ENCODE peak calls at places on chromosomes 11 and 22, in four cellular contexts. One of them, this sample, is unnamed.

GRCh38 chr11:19970944-19971343 is 189.3 kb downstream of the DBX1 start:
- DNase-seq in pulmonary artery endothelial cell: no peak
- DNase-seq in activated T-cell treated with anti-CD3 and anti-CD28 coated beads, Interleukin-2, amount 50 U/mL, for 72 hours: peak; percentile 63
- DNase-seq in heart right ventricle: no peak
- DNase-seq in this sample: no peak

GRCh38 chr22:25095869-25096268 is 103.8 kb upstream of the CRYBB3 start:
- DNase-seq in pulmonary artery endothelial cell: no peak
- DNase-seq in activated T-cell treated with anti-CD3 and anti-CD28 coated beads, Interleukin-2, amount 50 U/mL, for 72 hours: no peak
- DNase-seq in heart right ventricle: no peak
- DNase-seq in this sample: no peak

GRCh38 chr11:83087035-83087434 is 15.3 kb upstream of the RAB30 start:
- DNase-seq in pulmonary artery endothelial cell: no peak
- DNase-seq in activated T-cell treated with anti-CD3 and anti-CD28 coated beads, Interleukin-2, amount 50 U/mL, for 72 hours: no peak
- DNase-seq in heart right ventricle: no peak
- DNase-seq in this sample: no peak

GRCh38 chr11:662689-663274 is 25.7 kb downstream of the DRD4 start:
- DNase-seq in pulmonary artery endothelial cell: peak; percentile 27
- DNase-seq in activated T-cell treated with anti-CD3 and anti-CD28 coated beads, Interleukin-2, amount 50 U/mL, for 72 hours: peak; percentile 59
- DNase-seq in heart right ventricle: peak; percentile 65
- DNase-seq in this sample: peak; percentile 50

GRCh38 chr22:19169002-19169946 is 9.3 kb downstream of the SLC25A1 start:
- DNase-seq in pulmonary artery endothelial cell: no peak
- DNase-seq in activated T-cell treated with anti-CD3 and anti-CD28 coated beads, Interleukin-2, amount 50 U/mL, for 72 hours: no peak
- DNase-seq in heart right ventricle: no peak
- DNase-seq in this sample: no peak

GRCh38 chr11:86798988-86799387 is 1.4 kb upstream of the PRSS23 start:
- DNase-seq in pulmonary artery endothelial cell: no peak
- DNase-seq in activated T-cell treated with anti-CD3 and anti-CD28 coated beads, Interleukin-2, amount 50 U/mL, for 72 hours: no peak
- DNase-seq in heart right ventricle: no peak
- DNase-seq in this sample: peak; percentile 46

GRCh38 chr22:17984114-17984513 is 40.2 kb downstream of the MICAL3 start:
- DNase-seq in pulmonary artery endothelial cell: no peak
- DNase-seq in activated T-cell treated with anti-CD3 and anti-CD28 coated beads, Interleukin-2, amount 50 U/mL, for 72 hours: no peak
- DNase-seq in heart right ventricle: no peak
- DNase-seq in this sample: no peak

GRCh38 chr11:18608373-18608772 is 8.8 kb downstream of the MISFA start:
- DNase-seq in pulmonary artery endothelial cell: peak; percentile 15
- DNase-seq in activated T-cell treated with anti-CD3 and anti-CD28 coated beads, Interleukin-2, amount 50 U/mL, for 72 hours: no peak
- DNase-seq in heart right ventricle: no peak
- DNase-seq in this sample: no peak

GRCh38 chr11:78429209-78429608 is 11.6 kb upstream of the GAB2 start:
- DNase-seq in pulmonary artery endothelial cell: no peak
- DNase-seq in activated T-cell treated with anti-CD3 and anti-CD28 coated beads, Interleukin-2, amount 50 U/mL, for 72 hours: no peak
- DNase-seq in heart right ventricle: no peak
- DNase-seq in this sample: no peak

GRCh38 chr11:2376751-2377451 is at the start of gene CD81:
- DNase-seq in pulmonary artery endothelial cell: no peak
- DNase-seq in activated T-cell treated with anti-CD3 and anti-CD28 coated beads, Interleukin-2, amount 50 U/mL, for 72 hours: peak; percentile 76
- DNase-seq in heart right ventricle: peak; percentile 68
- DNase-seq in this sample: no peak

GRCh38 chr11:79244805-79245197 is 196.0 kb downstream of the TENM4 start:
- DNase-seq in pulmonary artery endothelial cell: no peak
- DNase-seq in activated T-cell treated with anti-CD3 and anti-CD28 coated beads, Interleukin-2, amount 50 U/mL, for 72 hours: no peak
- DNase-seq in heart right ventricle: no peak
- DNase-seq in this sample: no peak

GRCh38 chr22:27874185-27874584 is 44.9 kb downstream of the PITPNB start:
- DNase-seq in pulmonary artery endothelial cell: no peak
- DNase-seq in activated T-cell treated with anti-CD3 and anti-CD28 coated beads, Interleukin-2, amount 50 U/mL, for 72 hours: no peak
- DNase-seq in heart right ventricle: no peak
- DNase-seq in this sample: no peak

GRCh38 chr22:42074153-42074750 is at the start of gene PHETA2:
- DNase-seq in pulmonary artery endothelial cell: no peak
- DNase-seq in activated T-cell treated with anti-CD3 and anti-CD28 coated beads, Interleukin-2, amount 50 U/mL, for 72 hours: peak; percentile 76
- DNase-seq in heart right ventricle: peak; percentile 68
- DNase-seq in this sample: no peak

GRCh38 chr11:27242591-27242990 is 120.4 kb downstream of the CCDC34 start:
- DNase-seq in pulmonary artery endothelial cell: no peak
- DNase-seq in activated T-cell treated with anti-CD3 and anti-CD28 coated beads, Interleukin-2, amount 50 U/mL, for 72 hours: no peak
- DNase-seq in heart right ventricle: no peak
- DNase-seq in this sample: no peak

GRCh38 chr11:20342347-20343279 is 20.9 kb upstream of the HTATIP2 start:
- DNase-seq in pulmonary artery endothelial cell: no peak
- DNase-seq in activated T-cell treated with anti-CD3 and anti-CD28 coated beads, Interleukin-2, amount 50 U/mL, for 72 hours: no peak
- DNase-seq in heart right ventricle: no peak
- DNase-seq in this sample: no peak

GRCh38 chr11:108601150-108601549 is 7.6 kb upstream of the EXPH5 start:
- DNase-seq in pulmonary artery endothelial cell: no peak
- DNase-seq in activated T-cell treated with anti-CD3 and anti-CD28 coated beads, Interleukin-2, amount 50 U/mL, for 72 hours: no peak
- DNase-seq in heart right ventricle: no peak
- DNase-seq in this sample: no peak

GRCh38 chr11:1826552-1827094 is 8.2 kb upstream of the SYT8 start:
- DNase-seq in pulmonary artery endothelial cell: no peak
- DNase-seq in activated T-cell treated with anti-CD3 and anti-CD28 coated beads, Interleukin-2, amount 50 U/mL, for 72 hours: no peak
- DNase-seq in heart right ventricle: peak; percentile 22
- DNase-seq in this sample: peak; percentile 26

GRCh38 chr11:123578778-123579481 is 75.5 kb downstream of the SCN3B start:
- DNase-seq in pulmonary artery endothelial cell: no peak
- DNase-seq in activated T-cell treated with anti-CD3 and anti-CD28 coated beads, Interleukin-2, amount 50 U/mL, for 72 hours: no peak
- DNase-seq in heart right ventricle: no peak
- DNase-seq in this sample: no peak

GRCh38 chr22:36374603-36375024 is 13.2 kb downstream of the MYH9 start:
- DNase-seq in pulmonary artery endothelial cell: no peak
- DNase-seq in activated T-cell treated with anti-CD3 and anti-CD28 coated beads, Interleukin-2, amount 50 U/mL, for 72 hours: peak; percentile 76
- DNase-seq in heart right ventricle: no peak
- DNase-seq in this sample: no peak

GRCh38 chr11:116374085-116374484 is 398.7 kb downstream of the BUD13 start:
- DNase-seq in pulmonary artery endothelial cell: no peak
- DNase-seq in activated T-cell treated with anti-CD3 and anti-CD28 coated beads, Interleukin-2, amount 50 U/mL, for 72 hours: no peak
- DNase-seq in heart right ventricle: no peak
- DNase-seq in this sample: no peak

GRCh38 chr11:118910309-118911112 is 15.2 kb downstream of the BCL9L start:
- DNase-seq in pulmonary artery endothelial cell: no peak
- DNase-seq in activated T-cell treated with anti-CD3 and anti-CD28 coated beads, Interleukin-2, amount 50 U/mL, for 72 hours: peak; percentile 50
- DNase-seq in heart right ventricle: peak; percentile 82
- DNase-seq in this sample: peak; percentile 64

GRCh38 chr22:27988704-27989103 is 69.6 kb upstream of the PITPNB start:
- DNase-seq in pulmonary artery endothelial cell: no peak
- DNase-seq in activated T-cell treated with anti-CD3 and anti-CD28 coated beads, Interleukin-2, amount 50 U/mL, for 72 hours: no peak
- DNase-seq in heart right ventricle: no peak
- DNase-seq in this sample: no peak

GRCh38 chr22:35540600-35541253 is at the start of gene RASD2:
- DNase-seq in pulmonary artery endothelial cell: no peak
- DNase-seq in activated T-cell treated with anti-CD3 and anti-CD28 coated beads, Interleukin-2, amount 50 U/mL, for 72 hours: peak; percentile 41
- DNase-seq in heart right ventricle: peak; percentile 61
- DNase-seq in this sample: no peak

GRCh38 chr22:34236527-34236926 is 316.3 kb upstream of the LARGE1 start:
- DNase-seq in pulmonary artery endothelial cell: no peak
- DNase-seq in activated T-cell treated with anti-CD3 and anti-CD28 coated beads, Interleukin-2, amount 50 U/mL, for 72 hours: no peak
- DNase-seq in heart right ventricle: peak; percentile 39
- DNase-seq in this sample: no peak

GRCh38 chr11:125451400-125452124 is 44.5 kb downstream of the FEZ1 start:
- DNase-seq in pulmonary artery endothelial cell: no peak
- DNase-seq in activated T-cell treated with anti-CD3 and anti-CD28 coated beads, Interleukin-2, amount 50 U/mL, for 72 hours: peak; percentile 7
- DNase-seq in heart right ventricle: peak; percentile 59
- DNase-seq in this sample: no peak

GRCh38 chr22:32752326-32752725 is 49.2 kb upstream of the TIMP3 start:
- DNase-seq in pulmonary artery endothelial cell: no peak
- DNase-seq in activated T-cell treated with anti-CD3 and anti-CD28 coated beads, Interleukin-2, amount 50 U/mL, for 72 hours: no peak
- DNase-seq in heart right ventricle: no peak
- DNase-seq in this sample: no peak

GRCh38 chr11:34358258-34358665 is 452 bp upstream of the ABTB2 start:
- DNase-seq in pulmonary artery endothelial cell: no peak
- DNase-seq in activated T-cell treated with anti-CD3 and anti-CD28 coated beads, Interleukin-2, amount 50 U/mL, for 72 hours: no peak
- DNase-seq in heart right ventricle: peak; percentile 55
- DNase-seq in this sample: peak; percentile 65

GRCh38 chr11:81270686-81271085 is 1463.0 kb downstream of the FAM181B start:
- DNase-seq in pulmonary artery endothelial cell: no peak
- DNase-seq in activated T-cell treated with anti-CD3 and anti-CD28 coated beads, Interleukin-2, amount 50 U/mL, for 72 hours: no peak
- DNase-seq in heart right ventricle: no peak
- DNase-seq in this sample: no peak

GRCh38 chr22:39363751-39364484 is 14.1 kb downstream of the SYNGR1 start:
- DNase-seq in pulmonary artery endothelial cell: no peak
- DNase-seq in activated T-cell treated with anti-CD3 and anti-CD28 coated beads, Interleukin-2, amount 50 U/mL, for 72 hours: no peak
- DNase-seq in heart right ventricle: no peak
- DNase-seq in this sample: no peak

GRCh38 chr11:62264004-62264403 is 6.0 kb upstream of the SCGB2A2 start:
- DNase-seq in pulmonary artery endothelial cell: peak; percentile 36
- DNase-seq in activated T-cell treated with anti-CD3 and anti-CD28 coated beads, Interleukin-2, amount 50 U/mL, for 72 hours: no peak
- DNase-seq in heart right ventricle: no peak
- DNase-seq in this sample: no peak

GRCh38 chr22:30822216-30823014 is 127.7 kb downstream of the OSBP2 start:
- DNase-seq in pulmonary artery endothelial cell: no peak
- DNase-seq in activated T-cell treated with anti-CD3 and anti-CD28 coated beads, Interleukin-2, amount 50 U/mL, for 72 hours: peak; percentile 24
- DNase-seq in heart right ventricle: no peak
- DNase-seq in this sample: no peak

This sample was measured in NCI-H460.